ENCODE peak calls at places on chromosomes 11 and 22, in ten cellular contexts. M is heart right ventricle, V is uterus, U is IMR-90, Q is pancreas, R is tibial artery, L is A549, Z is breast epithelium, A is PC-3, I is mucosa of descending colon. N is an unnamed sample. For H3K4me1, the result is how much of the 10 kb centered on the place peaks cover.

GRCh38 chr22:49462291-49462690 is 365.4 kb downstream of the BRD1 start:
- DNase-seq in M (no peak), V (no peak), U (no peak), Q (no peak), R (no peak), L (no peak), Z (no peak), A (no peak), I (no peak), N (no peak)

GRCh38 chr22:38162881-38163843 is 18.5 kb downstream of the PLA2G6 start:
- DNase-seq in M (no peak), V (no peak), U (no peak), Q (peak), R (peak), L (no peak), Z (no peak), A (no peak), I (no peak), N (no peak)

GRCh38 chr11:123973816-123974215 is 3.8 kb downstream of the OR10S1 start:
- DNase-seq in M (no peak), V (no peak), U (peak), Q (no peak), R (no peak), L (no peak), Z (no peak), A (peak), I (no peak), N (no peak)

GRCh38 chr22:27046126-27046525 is 388.7 kb downstream of the MIAT start:
- DNase-seq in M (no peak), V (no peak), U (no peak), Q (no peak), R (no peak), L (no peak), Z (no peak), A (no peak), I (no peak), N (no peak)

GRCh38 chr22:39703890-39704658 is 133.5 kb downstream of the CACNA1I start:
- DNase-seq in M (peak), V (peak), U (peak), Q (no peak), R (no peak), L (no peak), Z (peak), A (no peak), I (peak), N (no peak)

GRCh38 chr22:50498322-50498861 is 9.1 kb downstream of the LMF2 start:
- DNase-seq in M (no peak), V (no peak), U (peak), Q (peak), R (no peak), L (peak), Z (no peak), A (peak), I (peak), N (peak)

GRCh38 chr22:24315367-24315781 is 44.7 kb downstream of the SPECC1L start:
- DNase-seq in M (no peak), V (no peak), U (peak), Q (no peak), R (no peak), L (no peak), Z (no peak), A (no peak), I (no peak), N (no peak)

GRCh38 chr11:132349806-132350733 is 979.7 kb downstream of the NTM start:
- DNase-seq in M (no peak), V (no peak), U (peak), Q (no peak), R (no peak), L (no peak), Z (no peak), A (no peak), I (no peak), N (no peak)

GRCh38 chr11:111045874-111046273 is 199.7 kb upstream of the POU2AF2 start:
- DNase-seq in M (no peak), V (no peak), U (no peak), Q (no peak), R (no peak), L (no peak), Z (no peak), A (no peak), I (no peak), N (no peak)

GRCh38 chr11:111762981-111763643 is 3.1 kb downstream of the PPP2R1B start:
- DNase-seq in M (no peak), V (no peak), U (peak), Q (no peak), R (no peak), L (no peak), Z (no peak), A (peak), I (no peak), N (no peak)

GRCh38 chr11:78339483-78339882 is 78.1 kb downstream of the GAB2 start:
- DNase-seq in M (no peak), V (no peak), U (no peak), Q (no peak), R (no peak), L (no peak), Z (no peak), A (no peak), I (no peak), N (no peak)

GRCh38 chr11:1302461-1303073 is 6.9 kb downstream of the TOLLIP start:
- DNase-seq in M (no peak), V (no peak), U (no peak), Q (peak), R (no peak), L (no peak), Z (no peak), A (no peak), I (no peak), N (peak)

GRCh38 chr22:49014227-49015201 is 813.2 kb downstream of the BRD1 start:
- DNase-seq in M (no peak), V (no peak), U (no peak), Q (peak), R (peak), L (no peak), Z (no peak), A (no peak), I (no peak), N (no peak)

GRCh38 chr22:40463017-40463631 is 92.7 kb downstream of the SGSM3 start:
- DNase-seq in M (no peak), V (no peak), U (no peak), Q (no peak), R (no peak), L (no peak), Z (no peak), A (no peak), I (peak), N (no peak)

GRCh38 chr11:2558402-2558801 is 113.6 kb downstream of the KCNQ1 start:
- DNase-seq in M (peak), V (no peak), U (no peak), Q (peak), R (peak), L (no peak), Z (no peak), A (no peak), I (no peak), N (no peak)

GRCh38 chr11:35548925-35549561 is 23.6 kb upstream of the PAMR1 start:
- DNase-seq in M (no peak), V (no peak), U (peak), Q (no peak), R (no peak), L (no peak), Z (no peak), A (no peak), I (no peak), N (no peak)

GRCh38 chr11:9714540-9714939 is 50.7 kb downstream of the SWAP70 start:
- DNase-seq in M (no peak), V (no peak), U (peak), Q (no peak), R (no peak), L (no peak), Z (no peak), A (no peak), I (no peak), N (no peak)

GRCh38 chr22:17965538-17966402 is 58.6 kb downstream of the MICAL3 start:
- DNase-seq in M (no peak), V (no peak), U (no peak), Q (no peak), R (no peak), L (no peak), Z (no peak), A (no peak), I (no peak), N (no peak)

GRCh38 chr22:26168934-26169311 is 339 bp upstream of the SEZ6L start:
- DNase-seq in M (no peak), V (no peak), U (no peak), Q (peak), R (no peak), L (no peak), Z (no peak), A (no peak), I (no peak), N (no peak)

GRCh38 chr22:24176630-24177029 is 4.7 kb upstream of the SUSD2 start:
- DNase-seq in M (peak), V (peak), U (no peak), Q (no peak), R (peak), L (no peak), Z (no peak), A (no peak), I (no peak), N (no peak)

GRCh38 chr22:30667092-30667485 is 586 bp downstream of the DUSP18 start:
- DNase-seq in M (no peak), V (no peak), U (no peak), Q (no peak), R (no peak), L (no peak), Z (no peak), A (no peak), I (peak), N (no peak)

GRCh38 chr22:24975813-24976341 is 23.4 kb downstream of the KIAA1671 start:
- DNase-seq in M (peak), V (peak), U (no peak), Q (no peak), R (peak), L (no peak), Z (peak), A (no peak), I (no peak), N (no peak)

GRCh38 chr22:41544671-41545476 is 604 bp upstream of the POLR3H start:
- DNase-seq in M (no peak), V (no peak), U (no peak), Q (no peak), R (no peak), L (no peak), Z (no peak), A (no peak), I (no peak), N (no peak)

GRCh38 chr11:120532511-120533196 is 21.1 kb downstream of the GRIK4 start:
- DNase-seq in M (no peak), V (no peak), U (peak), Q (no peak), R (no peak), L (no peak), Z (no peak), A (no peak), I (no peak), N (no peak)

GRCh38 chr11:119782673-119783072 is 53.7 kb upstream of the NECTIN1 start:
- DNase-seq in M (peak), V (peak), U (peak), Q (no peak), R (no peak), L (no peak), Z (no peak), A (no peak), I (no peak), N (no peak)

GRCh38 chr11:121369366-121369765 is 76.8 kb downstream of the SC5D start:
- DNase-seq in M (no peak), V (no peak), U (no peak), Q (no peak), R (no peak), L (no peak), Z (no peak), A (no peak), I (no peak), N (no peak)

GRCh38 chr22:50731811-50732624 is 6.0 kb upstream of the ACR start:
- DNase-seq in M (peak), V (peak), U (peak), Q (peak), R (peak), L (peak), Z (no peak), A (peak), I (peak), N (peak)

GRCh38 chr11:95917188-95918036 is 6.5 kb downstream of the MTMR2 start:
- DNase-seq in M (no peak), V (no peak), U (peak), Q (no peak), R (no peak), L (no peak), Z (no peak), A (peak), I (no peak), N (no peak)

GRCh38 chr11:64103377-64103985 is 62.4 kb downstream of the MACROD1 start:
- DNase-seq in M (no peak), V (no peak), U (no peak), Q (no peak), R (no peak), L (no peak), Z (no peak), A (no peak), I (no peak), N (no peak)

DNA sequence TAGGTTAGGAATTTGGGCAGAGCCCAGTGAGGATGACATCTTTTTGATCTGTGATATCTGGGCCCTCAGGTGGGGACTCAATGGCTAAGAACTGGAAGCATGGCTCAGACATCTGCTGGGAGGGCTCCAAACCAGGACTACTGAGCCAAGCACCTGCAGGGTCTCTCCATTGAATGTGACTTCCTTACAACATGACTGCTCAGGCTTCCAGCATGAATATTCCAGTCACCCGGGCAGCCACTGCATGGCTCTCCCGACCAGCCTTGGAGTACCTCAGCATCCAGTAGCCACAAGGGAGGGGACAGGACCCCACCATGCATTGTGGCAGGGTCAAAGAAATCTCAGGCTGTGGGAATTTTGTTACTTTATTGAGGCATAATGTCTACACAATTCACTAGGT is 8.6 kb downstream of the CDC45 start:
- DNase-seq in M (no peak), V (no peak), U (no peak), Q (no peak), R (no peak), L (no peak), Z (no peak), A (no peak), I (no peak), N (no peak)
- TF ChIP-seq CTCF in M (no peak), V (no peak), U (no peak), Q (no peak), R (no peak), L (no peak), Z (no peak), A (no peak), I (no peak), N (no peak)

GRCh38 chr11:76831911-76832310 is 28.8 kb upstream of the ACER3 start:
- DNase-seq in M (no peak), V (no peak), U (no peak), Q (no peak), R (no peak), L (no peak), Z (no peak), A (no peak), I (no peak), N (no peak)
- H3K4me1 ChIP-seq in M (under half), V (under half), U (under half), Q (under half), R (under half), L (under half), Z (under half), A (under half), I (under half), N (under half)

DNA sequence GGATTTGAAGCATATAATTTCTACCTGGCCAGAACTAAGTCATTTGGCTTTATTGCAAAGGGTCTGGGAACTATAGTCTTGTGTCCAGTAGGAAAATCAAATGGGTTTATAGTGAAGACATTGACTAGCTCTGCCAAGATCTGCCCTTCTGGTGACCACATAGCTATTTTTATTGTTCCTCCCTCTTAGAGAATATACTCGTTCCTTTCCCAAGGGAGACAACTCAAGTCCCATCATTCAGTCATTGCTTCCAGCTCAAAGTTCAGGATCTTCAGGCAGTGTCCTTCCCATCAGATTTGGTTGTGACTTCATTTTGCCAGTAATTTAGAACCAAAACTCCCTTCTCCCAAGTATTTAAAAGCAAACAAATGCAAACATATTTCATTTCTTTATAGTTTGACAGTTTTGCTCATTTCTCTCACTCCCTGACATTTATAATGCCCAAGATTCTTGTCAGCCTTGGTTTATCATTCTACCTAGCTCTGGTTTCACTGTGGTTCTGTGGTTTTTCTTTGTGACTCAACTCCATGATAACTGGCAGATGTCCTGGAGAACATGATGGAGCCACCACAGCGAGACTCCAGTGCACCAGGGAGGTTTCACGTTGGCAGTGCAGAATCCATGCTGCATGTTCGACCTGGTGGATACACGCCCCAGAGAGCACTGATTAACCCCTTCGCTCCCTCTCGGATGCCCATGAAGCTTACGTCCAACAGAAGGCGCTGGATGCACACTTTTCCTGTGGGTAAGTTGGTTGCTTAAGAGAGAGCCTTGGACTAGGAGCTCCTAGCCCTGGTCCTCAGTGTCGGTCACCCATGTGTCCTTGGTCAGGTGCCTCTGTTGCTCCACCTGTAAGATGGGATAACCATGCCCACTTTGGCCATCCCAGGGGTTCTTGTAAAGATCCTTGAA is 64.9 kb downstream of the DEPDC5 start:
- DNase-seq in M (no peak), V (no peak), U (peak), Q (no peak), R (no peak), L (peak), Z (no peak), A (peak), I (no peak), N (no peak)
- TF ChIP-seq CTCF in M (no peak), V (no peak), U (no peak), Q (no peak), R (no peak), L (no peak), Z (no peak), A (peak), I (no peak), N (no peak)

GRCh38 chr22:36131907-36132306 is 28.6 kb downstream of the APOL3 start:
- DNase-seq in M (no peak), V (no peak), U (no peak), Q (no peak), R (no peak), L (no peak), Z (no peak), A (no peak), I (no peak), N (no peak)
- H3K4me1 ChIP-seq in M (under half), V (under half), U (under half), Q (under half), R (under half), L (under half), Z (under half), A (under half), I (under half), N (under half)

DNA sequence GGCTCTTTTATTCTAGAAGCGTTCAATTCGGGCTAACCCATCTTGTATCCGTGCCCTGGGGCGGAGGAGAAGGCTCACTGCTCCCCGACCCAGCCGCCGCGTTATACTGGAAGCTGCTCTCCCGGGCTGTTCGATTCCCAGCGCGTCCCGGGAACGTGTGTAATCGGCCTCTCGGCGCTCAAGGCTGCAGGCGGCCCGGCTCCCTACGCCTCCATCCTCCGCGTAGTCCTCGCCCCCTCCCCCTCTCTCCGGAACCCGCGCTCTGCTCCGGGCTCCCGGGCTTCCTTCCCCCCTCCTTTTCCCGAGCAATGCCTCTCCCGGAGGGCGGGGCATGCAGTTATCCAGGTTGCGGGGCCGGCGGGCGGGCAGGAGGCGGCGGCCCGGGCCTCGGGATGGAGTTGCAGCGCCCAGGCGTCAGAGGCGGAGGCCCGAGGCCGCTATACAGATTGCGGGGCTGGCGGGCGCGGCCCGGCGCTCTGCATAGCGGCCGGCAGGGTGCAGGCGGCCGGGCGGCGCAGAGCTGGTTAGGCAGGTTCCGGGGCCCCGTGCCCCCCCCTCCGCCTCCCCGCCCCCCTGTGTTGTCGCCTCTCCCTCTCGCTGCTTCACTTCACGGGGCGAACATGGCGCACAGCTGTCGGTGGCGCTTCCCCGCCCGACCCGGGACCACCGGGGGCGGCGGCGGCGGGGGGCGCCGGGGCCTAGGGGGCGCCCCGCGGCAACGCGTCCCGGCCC is at the start of gene KMT2A:
- DNase-seq in M (peak), V (peak), U (peak), Q (peak), R (peak), L (peak), Z (peak), A (peak), I (peak), N (peak)
- TF ChIP-seq CTCF in M (no peak), V (no peak), U (no peak), Q (no peak), R (peak), L (no peak), Z (peak), A (no peak), I (no peak), N (peak)

DNA sequence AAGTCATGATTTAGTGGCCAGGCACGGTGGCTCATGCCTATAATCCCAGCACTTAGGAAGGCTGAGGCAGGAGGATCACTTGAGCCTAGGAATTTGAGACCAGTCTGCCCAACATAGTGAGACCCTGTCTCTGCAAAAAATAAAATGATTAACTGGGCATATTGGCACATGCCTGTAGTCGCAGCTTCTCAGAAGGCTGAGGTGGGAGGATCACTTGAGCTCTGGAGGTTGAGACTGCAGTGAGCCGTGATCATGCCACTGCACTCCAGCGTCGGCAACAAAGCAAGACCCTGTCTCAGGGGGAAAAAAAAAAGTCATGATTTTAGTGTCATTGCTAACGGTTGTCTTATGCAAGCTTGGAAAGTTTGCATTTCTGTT is 11.9 kb downstream of the UBE2L3 start:
- DNase-seq in M (no peak), V (no peak), U (no peak), Q (no peak), R (no peak), L (no peak), Z (no peak), A (no peak), I (no peak), N (no peak)
- H3K4me1 ChIP-seq in M (half or more), V (under half), U (under half), Q (under half), R (under half), L (under half), Z (under half), A (under half), I (under half), N (under half)

DNA sequence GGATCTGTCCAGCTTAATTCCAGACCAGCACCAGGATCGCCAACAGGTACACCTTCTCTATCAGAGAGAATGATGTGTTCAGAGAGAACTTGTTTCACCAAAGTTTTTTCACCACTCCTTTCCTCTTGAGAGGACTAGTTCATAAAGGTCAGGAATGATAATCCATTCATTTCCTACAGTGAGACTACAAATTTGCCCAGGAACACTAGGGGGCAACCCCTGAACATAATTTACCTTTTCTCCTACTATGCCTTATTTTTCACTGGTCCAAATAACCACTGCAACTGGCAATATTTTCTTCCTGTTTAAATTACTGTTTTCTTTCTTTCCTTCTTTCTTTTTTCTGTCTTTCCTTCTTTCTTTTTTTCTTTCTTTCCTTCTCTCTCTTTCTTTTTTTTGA is 22.5 kb downstream of the CAVIN3 start:
- DNase-seq in M (no peak), V (no peak), U (no peak), Q (no peak), R (no peak), L (peak), Z (no peak), A (peak), I (no peak), N (no peak)
- TF ChIP-seq CTCF in M (peak), V (peak), U (peak), Q (peak), R (peak), L (peak), Z (peak), A (peak), I (no peak), N (no peak)